ENCODE peak calls at places on chromosomes 7 and 10, in four cellular contexts. N, M, I and V are unnamed samples.
A peak's percentile ranks its signal among the peaks of the same experiment; 100 is the strongest.

GRCh38 chr10:90222372-90222771 is 521.0 kb downstream of the KIF20B start:
- DNase-seq in M (peak; percentile 92), N (no peak), I (no peak), V (peak; percentile 76)

GRCh38 chr7:134671670-134672069 is 25.0 kb downstream of the BPGM start:
- DNase-seq in M (no peak), I (no peak), N (no peak), V (no peak)

GRCh38 chr7:37052673-37053072 is 328.4 kb upstream of the AOAH start:
- DNase-seq in N (peak; percentile 67), M (peak; percentile 44), I (peak; percentile 69), V (peak; percentile 28)

GRCh38 chr10:78757542-78757941 is 311.2 kb upstream of the ZMIZ1 start:
- DNase-seq in I (no peak), M (peak; percentile 84), N (no peak), V (peak; percentile 65)

GRCh38 chr7:19397917-19398316 is 252.7 kb upstream of the FERD3L start:
- DNase-seq in N (no peak), I (no peak), M (peak; percentile 29), V (no peak)

GRCh38 chr10:13163859-13164258 is 2.5 kb downstream of the MCM10 start:
- DNase-seq in M (no peak), N (no peak), I (no peak), V (no peak)

GRCh38 chr10:91614254-91614624 is 18.6 kb downstream of the PPP1R3C start:
- DNase-seq in N (no peak), M (peak; percentile 95), I (no peak), V (peak; percentile 98)

GRCh38 chr7:104985259-104985617 is 28.8 kb upstream of the KMT2E start:
- DNase-seq in N (no peak), I (no peak), M (no peak), V (no peak)

GRCh38 chr7:100545636-100546128 is 6.7 kb downstream of the AGFG2 start:
- DNase-seq in M (peak; percentile 91), I (peak; percentile 69), N (no peak), V (peak; percentile 83)

GRCh38 chr10:42878821-42879195 is 96.2 kb downstream of the BMS1 start:
- DNase-seq in M (no peak), N (no peak), I (no peak), V (no peak)

GRCh38 chr10:75042292-75042974 is 69.0 kb upstream of the SAMD8 start:
- DNase-seq in I (no peak), M (peak; percentile 92), N (no peak), V (peak; percentile 80)

GRCh38 chr7:70710011-70710480 is 421.9 kb upstream of the GALNT17 start:
- DNase-seq in I (no peak), N (no peak), M (peak; percentile 77), V (peak; percentile 85)

GRCh38 chr7:44987996-44988395 is 9.2 kb upstream of the MYO1G start:
- DNase-seq in N (no peak), M (no peak), I (no peak), V (no peak)

GRCh38 chr7:131753620-131754222 is 197.3 kb upstream of the PODXL start:
- DNase-seq in M (no peak), N (no peak), I (peak; percentile 82), V (no peak)

GRCh38 chr10:58282615-58283014 is 13.7 kb downstream of the CISD1 start:
- DNase-seq in N (no peak), M (no peak), I (no peak), V (no peak)

GRCh38 chr10:32049113-32049512 is 7.1 kb downstream of the KIF5B start:
- DNase-seq in N (no peak), I (no peak), M (no peak), V (peak; percentile 38)

GRCh38 chr10:99843310-99843709 is 60.9 kb downstream of the ABCC2 start:
- DNase-seq in M (peak; percentile 27), I (no peak), N (no peak), V (peak; percentile 64)

GRCh38 chr10:43205681-43206390 is 61.0 kb downstream of the RASGEF1A start:
- DNase-seq in N (no peak), M (no peak), I (peak; percentile 32), V (no peak)

GRCh38 chr7:123748171-123748733 is 551 bp downstream of the WASL start:
- DNase-seq in M (peak; percentile 30), N (peak; percentile 27), I (peak; percentile 66), V (peak; percentile 28)

GRCh38 chr10:98125940-98126631 is 8.4 kb upstream of the R3HCC1L start:
- DNase-seq in N (no peak), I (no peak), M (peak; percentile 17), V (no peak)

GRCh38 chr10:21811245-21811585 is 192.3 kb downstream of the DNAJC1 start:
- DNase-seq in I (no peak), N (no peak), M (no peak), V (peak; percentile 28)

GRCh38 chr7:117688126-117688525 is 185.1 kb downstream of the CTTNBP2 start:
- DNase-seq in I (no peak), N (no peak), M (no peak), V (no peak)

GRCh38 chr10:32446701-32447406 is 914 bp downstream of the CCDC7 start:
- DNase-seq in N (no peak), I (no peak), M (peak; percentile 57), V (peak; percentile 45)

GRCh38 chr7:149161241-149161848 is 14.1 kb downstream of the ZNF398 start:
- DNase-seq in M (peak; percentile 59), N (no peak), I (no peak), V (peak; percentile 8)

GRCh38 chr10:121158988-121159579 is 307.9 kb downstream of the WDR11 start:
- DNase-seq in M (no peak), I (no peak), N (no peak), V (no peak)

GRCh38 chr10:49690673-49691356 is 11.4 kb downstream of the C10orf53 start:
- DNase-seq in N (no peak), I (no peak), M (peak; percentile 10), V (no peak)

GRCh38 chr7:110940756-110941155 is 150.2 kb upstream of the LRRN3 start:
- DNase-seq in M (no peak), I (no peak), N (no peak), V (no peak)

GRCh38 chr7:128814496-128814895 is 15.7 kb upstream of the FLNC start:
- DNase-seq in I (no peak), N (no peak), M (no peak), V (no peak)

GRCh38 chr7:47405921-47406765 is 175.8 kb downstream of the TNS3 start:
- DNase-seq in I (no peak), N (no peak), M (no peak), V (peak; percentile 46)

GRCh38 chr10:22002531-22003110 is 909 bp downstream of the DNAJC1 start:
- DNase-seq in N (no peak), M (peak; percentile 67), I (no peak), V (peak; percentile 77)

GRCh38 chr7:17456541-17456940 is 158.1 kb downstream of the AHR start:
- DNase-seq in N (no peak), I (no peak), M (peak; percentile 38), V (peak; percentile 42)

GRCh38 chr10:4134701-4135100 is 349.7 kb upstream of the KLF6 start:
- DNase-seq in M (no peak), I (no peak), N (no peak), V (no peak)

GRCh38 chr7:5216931-5217330 is 26.9 kb downstream of the WIPI2 start:
- DNase-seq in N (no peak), M (no peak), I (no peak), V (no peak)

GRCh38 chr10:93680414-93681047 is 21.9 kb downstream of the FRA10AC1 start:
- DNase-seq in N (peak; percentile 20), I (no peak), M (peak; percentile 60), V (peak; percentile 70)

GRCh38 chr7:103113164-103113563 is 35.7 kb downstream of the NAPEPLD start:
- DNase-seq in N (no peak), M (peak; percentile 93), I (no peak), V (peak; percentile 96)

GRCh38 chr7:139075031-139075652 is 34.4 kb downstream of the ZC3HAV1 start:
- DNase-seq in N (peak; percentile 70), M (peak; percentile 83), I (peak; percentile 72), V (peak; percentile 88)

GRCh38 chr10:43843331-43844101 is 194.8 kb upstream of the ZNF32 start:
- DNase-seq in N (no peak), M (peak; percentile 93), I (no peak), V (peak; percentile 97)

DNA sequence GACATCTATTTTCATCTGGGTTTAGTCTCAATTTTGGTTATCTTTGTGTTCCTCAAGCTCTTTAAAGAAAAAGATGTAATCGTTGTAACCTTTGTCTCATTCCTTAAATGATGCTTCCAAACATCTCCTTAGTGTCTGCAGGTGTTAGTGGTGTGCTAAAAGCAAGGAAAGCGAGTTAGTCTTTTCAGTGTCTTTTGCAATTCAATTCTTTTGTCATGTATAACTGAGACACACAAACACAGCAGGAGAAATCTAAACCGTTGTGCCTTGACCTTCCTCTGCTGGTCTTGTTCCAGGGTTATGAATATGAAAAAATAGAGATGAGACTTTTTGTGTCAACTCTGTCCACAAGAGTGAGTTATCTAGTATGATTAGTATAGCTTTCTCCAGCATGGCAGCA is 40.7 kb downstream of the PIK3CG start:
- DNase-seq in I (peak; percentile 26), M (no peak), N (no peak), V (no peak)
- H3K4me3 ChIP-seq in I (no peak overlapping the region), M (no peak overlapping the region), N (no peak overlapping the region), V (no peak overlapping the region)

GRCh38 chr10:11145498-11145855 is 127.8 kb downstream of the CELF2 start:
- DNase-seq in M (no peak), I (no peak), N (no peak), V (peak; percentile 37)
- H3K4me3 ChIP-seq in M (no peak overlapping the region), I (no peak overlapping the region), N (no peak overlapping the region), V (no peak overlapping the region)

DNA sequence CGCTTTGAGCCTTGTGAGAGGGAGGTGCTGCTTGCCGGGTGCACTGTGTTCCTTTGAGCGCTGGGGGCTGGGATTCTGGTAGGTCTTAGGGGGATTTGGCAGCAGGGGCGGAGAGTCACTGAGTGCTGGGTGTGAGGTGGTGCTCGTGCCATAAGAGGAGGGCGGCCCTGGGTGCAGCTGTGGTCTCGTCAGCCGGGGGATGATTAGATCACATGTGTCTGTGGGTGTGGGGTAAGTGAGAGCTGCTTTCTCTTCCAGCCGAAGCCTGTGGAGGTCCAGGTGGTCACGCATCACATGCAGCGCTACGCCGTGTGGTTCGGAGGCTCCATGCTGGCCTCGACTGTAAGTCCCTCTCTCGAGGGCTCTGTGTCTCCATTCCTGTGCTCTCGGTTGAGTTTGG is 93.7 kb downstream of the ACTR3B start:
- DNase-seq in N (no peak), M (no peak), I (no peak), V (no peak)
- H3K4me3 ChIP-seq in N (no peak overlapping the region), M (no peak overlapping the region), I (no peak overlapping the region), V (no peak overlapping the region)

GRCh38 chr7:77479536-77480088 is 57.5 kb upstream of the PTPN12 start:
- DNase-seq in M (no peak), N (no peak), I (peak; percentile 30), V (peak; percentile 61)
- H3K4me3 ChIP-seq in M (no peak overlapping the region), N (no peak overlapping the region), I (no peak overlapping the region), V (no peak overlapping the region)